ENCODE peak calls at places on chromosomes 3 and 15, in four cellular contexts. D, Y, U and V are unnamed samples.

GRCh38 chr3:195148553-195148952 is 122.4 kb downstream of the XXYLT1 start:
- DNase-seq in D (no peak), U (no peak), Y (no peak), V (peak; percentile 17)

GRCh38 chr3:74883690-74884089 is 269.2 kb upstream of the CNTN3 start:
- DNase-seq in Y (no peak), D (no peak), U (no peak), V (no peak)

GRCh38 chr3:60017631-60018030 is 967.8 kb upstream of the CFAP20DC start:
- DNase-seq in U (no peak), D (no peak), Y (no peak), V (no peak)

GRCh38 chr3:189419683-189420082 is 211.5 kb upstream of the TP63 start:
- DNase-seq in D (no peak), Y (no peak), U (no peak), V (no peak)

GRCh38 chr15:37135225-37135624 is 34.9 kb upstream of the MEIS2 start:
- DNase-seq in Y (no peak), D (no peak), U (no peak), V (peak; percentile 8)

GRCh38 chr3:78258798-78259197 is 1218.9 kb downstream of the ROBO2 start:
- DNase-seq in U (no peak), Y (no peak), D (no peak), V (no peak)

GRCh38 chr3:115151921-115152320 is 4.8 kb upstream of the ZBTB20 start:
- DNase-seq in D (no peak), U (no peak), Y (no peak), V (no peak)

GRCh38 chr3:66392512-66392911 is 108.3 kb downstream of the LRIG1 start:
- DNase-seq in U (no peak), Y (no peak), D (no peak), V (no peak)

GRCh38 chr3:150370129-150370602 is 37.9 kb upstream of the TSC22D2 start:
- DNase-seq in Y (no peak), U (peak; percentile 35), D (peak; percentile 71), V (no peak)

GRCh38 chr3:99638244-99638948 is at the start of gene COL8A1:
- DNase-seq in Y (no peak), D (no peak), U (peak; percentile 61), V (no peak)

GRCh38 chr3:171704002-171704401 is 106.3 kb downstream of the PLD1 start:
- DNase-seq in U (no peak), Y (peak; percentile 5), D (peak; percentile 6), V (peak; percentile 55)

DNA sequence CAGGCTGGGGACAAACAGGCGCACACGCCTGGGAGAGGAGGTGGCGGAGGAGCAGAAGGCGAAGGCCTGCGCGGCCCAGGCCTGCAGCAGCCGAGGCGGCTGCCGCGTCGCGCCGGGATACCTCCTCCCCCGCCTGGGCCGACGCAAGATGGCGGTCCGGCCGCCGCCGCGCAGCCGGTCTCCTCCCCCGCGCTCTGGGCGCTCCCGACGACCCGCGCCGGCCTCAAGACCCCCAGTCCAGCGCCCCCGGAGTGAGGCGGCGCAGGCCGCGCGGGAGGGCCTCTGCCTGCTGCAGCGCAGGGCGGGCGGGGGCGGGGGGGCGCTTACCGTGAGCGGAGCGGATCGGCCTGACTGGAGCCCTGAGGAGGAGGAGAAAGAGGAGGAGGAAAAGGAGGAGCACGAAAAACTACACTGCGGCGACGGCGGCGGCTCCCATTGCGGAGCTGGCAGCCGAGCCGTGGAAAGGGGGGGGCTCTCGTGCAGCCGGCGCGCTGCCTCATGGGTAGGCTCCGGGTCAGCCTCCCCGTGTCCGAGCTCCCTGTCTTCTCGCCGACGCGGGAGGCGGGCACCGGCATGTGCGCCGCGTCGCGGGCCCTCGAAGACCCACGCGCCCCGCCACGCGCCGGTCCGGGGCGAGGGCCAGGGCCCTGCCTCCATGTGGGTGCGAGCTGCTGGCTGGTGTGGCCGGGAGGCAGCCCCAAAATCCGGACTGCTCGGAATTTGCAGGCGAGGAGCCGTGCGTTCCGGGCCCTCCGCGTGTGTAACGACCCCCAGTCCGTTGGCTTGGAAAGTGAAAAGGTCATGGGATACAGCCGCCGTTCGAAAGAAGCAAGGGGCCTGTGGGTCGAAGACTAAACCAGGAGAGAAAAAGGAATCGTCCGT is at the start of gene ZNF280D:
- DNase-seq in Y (peak; percentile 63), U (peak; percentile 90), D (peak; percentile 85), V (peak; percentile 92)
- TF ChIP-seq POLR2A in Y (peak; percentile 62), U (peak; percentile 58), D (peak; percentile 61), V (peak; percentile 66)

DNA sequence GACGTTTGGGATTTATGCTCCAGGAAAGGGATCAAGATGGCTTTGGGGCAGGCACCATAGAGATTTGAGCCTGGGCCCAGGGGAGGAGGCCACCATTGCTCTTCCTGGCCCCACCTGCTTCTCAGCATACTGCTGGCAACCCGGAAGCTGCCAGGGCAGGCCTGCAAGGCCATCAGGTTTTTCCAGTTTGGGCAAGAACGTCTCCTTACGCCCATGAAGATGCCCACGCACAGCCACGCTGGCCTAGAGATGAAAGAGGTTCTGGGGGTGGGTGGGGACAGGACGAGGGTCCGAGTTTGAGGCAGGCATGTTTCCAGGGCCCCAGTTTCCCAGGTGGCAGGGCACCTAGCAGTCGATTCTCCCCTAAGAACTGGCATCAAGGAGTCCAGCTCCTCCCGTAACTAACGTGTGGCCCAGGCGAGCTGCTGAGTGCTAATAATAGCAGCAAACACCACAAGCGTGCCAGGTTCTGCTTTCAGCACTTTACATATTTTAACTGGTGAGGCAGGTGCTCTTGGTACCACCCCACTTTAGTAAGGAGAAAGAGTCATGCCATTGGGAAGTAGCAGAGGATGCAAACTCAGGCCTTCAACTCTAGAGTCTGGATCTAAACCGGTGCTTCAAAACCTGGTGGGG is 45.8 kb downstream of the ZNF710 start:
- DNase-seq in Y (peak; percentile 47), D (no peak), U (no peak), V (no peak)
- TF ChIP-seq POLR2A in Y (no peak), D (no peak), U (no peak), V (no peak)

GRCh38 chr3:170321326-170322034 is 36.0 kb upstream of the SKIL start:
- DNase-seq in D (no peak), Y (no peak), U (no peak), V (no peak)
- TF ChIP-seq POLR2A in D (no peak), Y (no peak), U (no peak), V (no peak)

GRCh38 chr15:75453703-75454470 is 2.4 kb upstream of the SIN3A start:
- DNase-seq in D (peak; percentile 99), Y (peak; percentile 85), U (peak; percentile 98), V (peak; percentile 100)

GRCh38 chr15:75456710-75457109 is 5.2 kb upstream of the SIN3A start:
- DNase-seq in U (no peak), D (peak; percentile 25), Y (no peak), V (no peak)

GRCh38 chr15:75454471-75455418 is 3.3 kb upstream of the SIN3A start:
- DNase-seq in D (peak; percentile 71), Y (peak; percentile 43), U (no peak), V (peak; percentile 80)

GRCh38 chr15:75455424-75455981 is 4.0 kb upstream of the SIN3A start:
- DNase-seq in Y (peak; percentile 76), U (peak; percentile 86), D (peak; percentile 92), V (peak; percentile 86)

DNA sequence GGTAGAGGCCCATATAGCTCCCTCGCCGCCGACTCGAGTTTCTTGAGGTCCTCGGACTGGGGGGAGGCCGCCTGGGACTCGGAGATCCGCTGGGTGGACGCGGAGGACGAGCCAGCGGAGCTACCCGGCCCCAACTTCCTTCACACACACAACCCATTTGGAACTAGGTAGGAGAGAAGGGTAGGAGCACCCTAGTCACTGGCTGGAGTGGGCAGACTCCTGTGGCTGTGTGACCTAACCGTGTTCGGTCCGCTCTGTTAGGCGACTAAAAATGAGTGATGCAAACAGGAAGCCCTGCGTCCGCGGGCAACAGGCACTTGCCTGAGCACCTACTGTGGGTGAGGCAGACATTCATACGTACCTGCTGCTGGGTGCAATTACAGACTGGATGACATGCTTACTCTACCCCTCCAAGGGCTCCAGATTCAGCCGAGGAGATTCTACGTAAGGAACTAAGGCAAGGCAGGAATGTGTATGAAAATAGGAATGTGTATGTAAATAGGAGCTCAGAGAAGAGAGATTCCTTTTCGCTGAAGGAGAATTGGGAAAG is 4.6 kb upstream of the SIN3A start:
- DNase-seq in D (peak; percentile 72), Y (peak; percentile 42), U (no peak), V (peak; percentile 77)
- TF ChIP-seq POLR2A in D (no peak), Y (peak; percentile 45), U (no peak), V (peak; percentile 47)

GRCh38 chr15:72155021-72155621 is 36.9 kb downstream of the SENP8 start:
- DNase-seq in Y (no peak), D (peak; percentile 35), U (peak; percentile 47), V (no peak)
- TF ChIP-seq POLR2A in Y (no peak), D (no peak), U (no peak), V (no peak)

GRCh38 chr3:39376929-39377634 is 6.1 kb upstream of the SLC25A38 start:
- DNase-seq in Y (no peak), U (no peak), D (no peak), V (no peak)
- TF ChIP-seq POLR2A in Y (no peak), U (no peak), D (no peak), V (no peak)

GRCh38 chr3:184314700-184315505 is 497 bp downstream of the EIF4G1 start:
- DNase-seq in Y (peak; percentile 67), D (no peak), U (peak; percentile 87), V (peak; percentile 92)

GRCh38 chr3:184315506-184315867 is 1.1 kb downstream of the EIF4G1 start:
- DNase-seq in Y (no peak), U (no peak), D (no peak), V (peak; percentile 59)

GRCh38 chr3:184316792-184317191 is 2.4 kb downstream of the EIF4G1 start:
- DNase-seq in U (no peak), Y (no peak), D (no peak), V (no peak)

GRCh38 chr3:184315871-184316661 is 1.7 kb downstream of the EIF4G1 start:
- DNase-seq in Y (no peak), U (no peak), D (no peak), V (no peak)

GRCh38 chr3:184314363-184314699 is at the start of gene EIF4G1:
- DNase-seq in D (peak; percentile 69), Y (peak; percentile 96), U (peak; percentile 95), V (peak; percentile 98)
- TF ChIP-seq POLR2A in D (peak; percentile 44), Y (peak; percentile 78), U (peak; percentile 76), V (peak; percentile 9)